ENCODE peak calls at places on chromosome 17, in four cellular contexts. One of them, this sample, is unnamed.

GRCh38 chr17:50467114-50467854 is 1.4 kb downstream of the CHAD start:
- DNase-seq in GM12878: no peak
- DNase-seq in H1: no peak
- DNase-seq in K562: no peak
- DNase-seq in this sample: no peak

GRCh38 chr17:75020331-75021110 is 8.1 kb downstream of the MRPL58 start:
- DNase-seq in GM12878: no peak
- DNase-seq in K562: no peak
- DNase-seq in H1: no peak
- DNase-seq in this sample: no peak

GRCh38 chr17:36544049-36544319 is 735 bp upstream of the GGNBP2 start:
- DNase-seq in GM12878: peak
- DNase-seq in K562: no peak
- DNase-seq in H1: no peak
- DNase-seq in this sample: peak

GRCh38 chr17:79947351-79948031 is 88.2 kb downstream of the TBC1D16 start:
- DNase-seq in GM12878: no peak
- DNase-seq in K562: no peak
- DNase-seq in H1: no peak
- DNase-seq in this sample: no peak

GRCh38 chr17:71188811-71189492 is 931.9 kb upstream of the SOX9 start:
- DNase-seq in GM12878: no peak
- DNase-seq in H1: no peak
- DNase-seq in K562: no peak
- DNase-seq in this sample: no peak

GRCh38 chr17:80951121-80952090 is 40.2 kb upstream of the CHMP6 start:
- DNase-seq in H1: no peak
- DNase-seq in K562: no peak
- DNase-seq in GM12878: no peak
- DNase-seq in this sample: no peak

GRCh38 chr17:8941520-8941919 is 24.0 kb downstream of the PIK3R5 start:
- DNase-seq in H1: no peak
- DNase-seq in K562: no peak
- DNase-seq in GM12878: no peak
- DNase-seq in this sample: no peak

GRCh38 chr17:61399131-61400057 is at the start of gene TBX2:
- DNase-seq in K562: no peak
- DNase-seq in GM12878: no peak
- DNase-seq in H1: peak
- DNase-seq in this sample: peak

GRCh38 chr17:48068491-48068961 is 20.4 kb downstream of the NFE2L1 start:
- DNase-seq in H1: peak
- DNase-seq in GM12878: no peak
- DNase-seq in K562: no peak
- DNase-seq in this sample: peak

DNA sequence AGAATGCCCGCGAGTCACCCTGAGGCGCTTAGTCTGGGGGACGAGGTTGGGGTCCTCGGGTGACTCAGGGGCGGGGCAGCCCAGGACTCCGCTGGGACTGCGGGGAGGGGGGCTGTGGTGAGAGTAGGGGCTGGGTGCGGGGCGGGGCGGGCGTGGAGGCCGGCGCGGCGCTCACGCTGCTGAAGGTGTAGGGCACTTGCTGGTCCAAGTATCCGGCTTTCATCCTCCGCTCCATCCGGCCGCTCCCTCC is 832 bp downstream of the ETV4 start:
- DNase-seq in GM12878: no peak
- DNase-seq in K562: peak
- DNase-seq in H1: peak
- DNase-seq in this sample: no peak
- TF ChIP-seq KDM1A in GM12878: no peak
- TF ChIP-seq KDM1A in K562: no peak
- TF ChIP-seq KDM1A in H1: no peak
- TF ChIP-seq KDM1A in this sample: no peak

DNA sequence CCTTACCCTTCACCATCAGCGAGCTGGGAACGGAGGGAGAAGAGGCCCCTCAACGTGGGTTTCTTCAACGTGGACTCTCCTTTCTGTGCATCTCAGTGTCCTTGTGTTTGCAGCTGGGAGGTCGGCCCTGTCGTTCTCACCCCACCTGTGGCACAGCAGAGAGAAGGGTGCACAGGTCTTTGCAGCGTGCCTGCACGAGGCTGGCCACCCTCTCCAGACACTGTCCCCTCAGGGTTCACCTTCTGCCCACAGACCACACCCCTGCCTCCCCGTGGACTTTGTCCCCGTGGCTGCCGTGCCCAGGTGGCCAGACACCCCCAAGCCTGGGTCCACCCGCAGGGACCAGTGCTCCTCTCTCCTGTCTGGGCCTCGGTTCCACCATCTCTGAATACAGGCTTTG is 7.3 kb upstream of the WDR45B start:
- DNase-seq in H1: no peak
- DNase-seq in K562: no peak
- DNase-seq in GM12878: no peak
- DNase-seq in this sample: no peak
- H3K9ac ChIP-seq in H1: no peak
- H3K9ac ChIP-seq in K562: no peak
- H3K9ac ChIP-seq in GM12878: no peak
- H3K9ac ChIP-seq in this sample: peak

GRCh38 chr17:55056530-55056929 is 88.0 kb downstream of the STXBP4 start:
- DNase-seq in GM12878: no peak
- DNase-seq in H1: no peak
- DNase-seq in K562: no peak
- DNase-seq in this sample: peak

GRCh38 chr17:55063857-55064485 is 95.4 kb downstream of the STXBP4 start:
- DNase-seq in H1: no peak
- DNase-seq in K562: no peak
- DNase-seq in GM12878: no peak
- DNase-seq in this sample: no peak

GRCh38 chr17:55057184-55057583 is 88.6 kb downstream of the STXBP4 start:
- DNase-seq in H1: no peak
- DNase-seq in GM12878: no peak
- DNase-seq in K562: no peak
- DNase-seq in this sample: no peak

GRCh38 chr17:55062921-55063320 is 94.4 kb downstream of the STXBP4 start:
- DNase-seq in GM12878: no peak
- DNase-seq in K562: no peak
- DNase-seq in H1: no peak
- DNase-seq in this sample: no peak

DNA sequence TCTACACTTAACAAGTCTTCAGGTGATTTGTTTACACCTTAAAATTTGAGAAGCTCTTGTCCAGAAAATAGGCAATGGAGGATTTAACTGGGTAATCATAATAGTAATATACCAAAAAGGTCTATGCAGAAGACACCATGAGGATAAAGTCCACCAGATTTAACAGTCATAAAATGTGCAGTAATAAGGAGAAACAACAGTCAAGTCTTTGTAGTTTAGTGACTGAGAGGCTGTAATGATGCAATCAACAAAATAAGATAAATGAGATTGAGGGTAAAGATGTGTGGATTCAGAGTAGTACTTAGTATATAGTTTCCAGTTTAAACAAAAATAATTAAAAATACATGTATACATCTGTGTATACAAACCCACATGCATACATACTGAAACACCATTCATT is 91.2 kb downstream of the STXBP4 start:
- DNase-seq in K562: no peak
- DNase-seq in GM12878: no peak
- DNase-seq in H1: no peak
- DNase-seq in this sample: no peak
- TF ChIP-seq KDM1A in K562: no peak
- TF ChIP-seq KDM1A in GM12878: no peak
- TF ChIP-seq KDM1A in H1: no peak
- TF ChIP-seq KDM1A in this sample: no peak

DNA sequence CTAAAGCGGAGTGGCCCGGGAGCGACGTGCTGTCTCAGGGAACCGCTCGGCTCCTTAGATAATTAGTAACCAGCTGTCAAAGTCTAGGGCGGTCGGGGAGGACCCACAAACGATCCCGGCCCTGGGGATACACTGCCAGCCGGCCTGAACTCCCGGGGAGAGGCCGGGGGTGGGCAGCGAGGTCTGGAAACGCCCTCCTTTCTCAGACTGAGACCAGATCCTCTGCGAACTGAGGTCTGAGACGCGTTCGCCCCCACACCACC is 1.3 kb downstream of the HNF1B start:
- DNase-seq in GM12878: no peak
- DNase-seq in H1: peak
- DNase-seq in K562: no peak
- DNase-seq in this sample: peak
- H3K9ac ChIP-seq in GM12878: peak
- H3K9ac ChIP-seq in H1: no peak
- H3K9ac ChIP-seq in K562: no peak
- H3K9ac ChIP-seq in this sample: peak

GRCh38 chr17:15896277-15896676 is 48.7 kb upstream of the ADORA2B start:
- DNase-seq in K562: no peak
- DNase-seq in H1: no peak
- DNase-seq in GM12878: no peak
- DNase-seq in this sample: no peak

GRCh38 chr17:15896834-15897233 is 48.1 kb upstream of the ADORA2B start:
- DNase-seq in H1: no peak
- DNase-seq in K562: no peak
- DNase-seq in GM12878: no peak
- DNase-seq in this sample: no peak

GRCh38 chr17:15894258-15894657 is 50.7 kb upstream of the ADORA2B start:
- DNase-seq in GM12878: no peak
- DNase-seq in K562: no peak
- DNase-seq in H1: no peak
- DNase-seq in this sample: no peak

GRCh38 chr17:15893333-15894024 is 51.5 kb upstream of the ADORA2B start:
- DNase-seq in H1: no peak
- DNase-seq in K562: no peak
- DNase-seq in GM12878: no peak
- DNase-seq in this sample: no peak

DNA sequence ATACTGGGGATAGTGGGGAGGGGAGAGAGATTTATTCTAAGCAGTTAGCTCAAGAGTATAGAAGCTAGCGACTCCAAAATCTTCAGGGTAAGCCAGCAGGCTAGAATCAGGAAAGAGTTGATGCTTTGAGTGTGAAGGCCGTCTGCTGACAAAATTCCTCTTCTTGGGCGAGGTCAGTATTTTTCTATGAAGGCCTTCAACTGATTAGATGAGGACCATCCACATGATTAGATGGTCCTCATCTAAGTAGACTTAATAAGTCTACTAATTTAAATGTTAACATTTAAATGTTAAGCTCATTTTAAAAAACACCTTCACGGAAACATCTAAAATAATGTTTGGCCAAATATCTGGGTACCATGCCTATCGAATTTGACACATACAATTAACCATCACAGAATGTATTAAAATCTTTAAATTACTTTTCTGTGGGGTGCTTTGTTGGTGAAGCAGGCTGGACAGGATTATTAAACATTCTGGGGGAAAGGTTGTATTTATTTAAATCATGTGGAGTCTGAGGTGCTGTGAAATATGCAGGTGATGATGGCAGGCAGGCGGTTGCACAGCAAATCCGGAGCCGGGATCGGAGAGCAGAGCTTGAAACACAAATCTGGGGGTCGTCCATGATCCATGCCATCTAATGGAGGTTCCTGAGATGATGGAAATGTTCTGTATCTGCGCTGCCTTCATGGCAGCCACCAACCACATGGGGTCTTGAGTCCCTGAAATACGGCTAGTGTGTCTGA is 49.8 kb upstream of the ADORA2B start:
- DNase-seq in H1: no peak
- DNase-seq in GM12878: no peak
- DNase-seq in K562: no peak
- DNase-seq in this sample: no peak
- TF ChIP-seq KDM1A in H1: no peak
- TF ChIP-seq KDM1A in GM12878: no peak
- TF ChIP-seq KDM1A in K562: no peak
- TF ChIP-seq KDM1A in this sample: no peak

DNA sequence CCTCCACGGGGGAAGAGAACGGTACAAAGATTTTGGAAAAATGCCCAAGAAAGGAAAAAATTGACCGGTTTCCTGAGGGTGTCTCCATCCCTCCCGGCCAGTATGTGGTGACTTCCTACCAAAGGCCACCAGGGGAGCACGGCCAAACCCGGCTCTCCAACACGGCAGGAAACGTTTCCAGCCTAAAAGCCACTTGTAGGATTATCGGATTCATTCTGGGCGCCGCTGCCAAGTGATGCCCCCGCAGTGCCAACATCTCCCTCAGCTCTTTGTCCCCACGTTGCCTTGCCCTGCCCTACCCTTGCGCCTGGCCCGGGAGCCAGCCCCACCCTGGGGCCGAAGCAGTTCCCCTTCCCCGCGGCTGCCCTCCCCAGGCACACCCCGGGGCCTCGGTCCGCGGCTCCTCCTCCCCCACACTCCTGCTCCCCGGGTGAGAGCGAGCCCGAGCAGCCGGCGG is 713 bp downstream of the CRK start:
- DNase-seq in H1: peak
- DNase-seq in K562: peak
- DNase-seq in GM12878: no peak
- DNase-seq in this sample: peak
- H3K9ac ChIP-seq in H1: peak
- H3K9ac ChIP-seq in K562: peak
- H3K9ac ChIP-seq in GM12878: peak
- H3K9ac ChIP-seq in this sample: peak

GRCh38 chr17:82216301-82217119 is 3.9 kb upstream of the CCDC57 start:
- DNase-seq in K562: no peak
- DNase-seq in H1: no peak
- DNase-seq in GM12878: peak
- DNase-seq in this sample: peak

GRCh38 chr17:82219083-82219482 is 6.4 kb upstream of the CCDC57 start:
- DNase-seq in H1: no peak
- DNase-seq in GM12878: no peak
- DNase-seq in K562: no peak
- DNase-seq in this sample: no peak

GRCh38 chr17:82217120-82217529 is 4.5 kb upstream of the CCDC57 start:
- DNase-seq in K562: no peak
- DNase-seq in GM12878: no peak
- DNase-seq in H1: no peak
- DNase-seq in this sample: no peak

GRCh38 chr17:82218349-82219075 is 5.9 kb upstream of the CCDC57 start:
- DNase-seq in GM12878: no peak
- DNase-seq in H1: no peak
- DNase-seq in K562: no peak
- DNase-seq in this sample: no peak

GRCh38 chr17:82217530-82218204 is 5.0 kb upstream of the CCDC57 start:
- DNase-seq in K562: peak
- DNase-seq in H1: no peak
- DNase-seq in GM12878: no peak
- DNase-seq in this sample: peak
- TF ChIP-seq KDM1A in K562: no peak
- TF ChIP-seq KDM1A in H1: no peak
- TF ChIP-seq KDM1A in GM12878: no peak
- TF ChIP-seq KDM1A in this sample: peak

This sample was measured in HepG2.